ENCODE peak calls at places on chromosomes 5 and 9, in ten cellular contexts. One of them, this sample, is unnamed.

GRCh38 chr5:16679198-16679597 is 62.4 kb upstream of the RETREG1 start:
- DNase-seq in WTC11: no peak
- DNase-seq in uterus: no peak
- DNase-seq in GM13977: no peak
- DNase-seq in hepatocyte: no peak
- DNase-seq in fibroblast of mammary gland: no peak
- DNase-seq in cardiac fibroblast: no peak
- DNase-seq in foreskin fibroblast: no peak
- DNase-seq in dorsolateral prefrontal cortex: no peak
- DNase-seq in HL-60: no peak
- DNase-seq in this sample: no peak

GRCh38 chr5:20041326-20041977 is 53.5 kb upstream of the CDH18 start:
- DNase-seq in WTC11: no peak
- DNase-seq in uterus: no peak
- DNase-seq in GM13977: no peak
- DNase-seq in hepatocyte: no peak
- DNase-seq in fibroblast of mammary gland: no peak
- DNase-seq in cardiac fibroblast: peak
- DNase-seq in foreskin fibroblast: no peak
- DNase-seq in dorsolateral prefrontal cortex: no peak
- DNase-seq in HL-60: no peak
- DNase-seq in this sample: no peak

GRCh38 chr5:6711409-6712135 is 1.7 kb upstream of the TENT4A start:
- DNase-seq in WTC11: no peak
- DNase-seq in uterus: no peak
- DNase-seq in GM13977: no peak
- DNase-seq in hepatocyte: no peak
- DNase-seq in fibroblast of mammary gland: no peak
- DNase-seq in cardiac fibroblast: no peak
- DNase-seq in foreskin fibroblast: no peak
- DNase-seq in dorsolateral prefrontal cortex: no peak
- DNase-seq in HL-60: no peak
- DNase-seq in this sample: no peak

GRCh38 chr5:1051366-1051720 is 42.7 kb downstream of the NKD2 start:
- DNase-seq in WTC11: no peak
- DNase-seq in uterus: no peak
- DNase-seq in GM13977: no peak
- DNase-seq in hepatocyte: no peak
- DNase-seq in fibroblast of mammary gland: no peak
- DNase-seq in cardiac fibroblast: no peak
- DNase-seq in foreskin fibroblast: no peak
- DNase-seq in dorsolateral prefrontal cortex: no peak
- DNase-seq in HL-60: no peak
- DNase-seq in this sample: no peak

GRCh38 chr5:43017438-43017820 is 22.7 kb downstream of the ANXA2R start:
- DNase-seq in WTC11: no peak
- DNase-seq in uterus: no peak
- DNase-seq in GM13977: no peak
- DNase-seq in hepatocyte: peak
- DNase-seq in fibroblast of mammary gland: peak
- DNase-seq in cardiac fibroblast: peak
- DNase-seq in foreskin fibroblast: no peak
- DNase-seq in dorsolateral prefrontal cortex: no peak
- DNase-seq in HL-60: peak
- DNase-seq in this sample: no peak

GRCh38 chr9:129109504-129109903 is 1.1 kb downstream of the CRAT start:
- DNase-seq in WTC11: peak
- DNase-seq in uterus: peak
- DNase-seq in GM13977: no peak
- DNase-seq in hepatocyte: peak
- DNase-seq in fibroblast of mammary gland: peak
- DNase-seq in cardiac fibroblast: peak
- DNase-seq in foreskin fibroblast: peak
- DNase-seq in dorsolateral prefrontal cortex: peak
- DNase-seq in HL-60: peak
- DNase-seq in this sample: no peak

GRCh38 chr5:68333649-68334549 is 118.3 kb downstream of the PIK3R1 start:
- DNase-seq in WTC11: no peak
- DNase-seq in uterus: no peak
- DNase-seq in GM13977: no peak
- DNase-seq in hepatocyte: no peak
- DNase-seq in fibroblast of mammary gland: peak
- DNase-seq in cardiac fibroblast: peak
- DNase-seq in foreskin fibroblast: peak
- DNase-seq in dorsolateral prefrontal cortex: no peak
- DNase-seq in HL-60: no peak
- DNase-seq in this sample: no peak

GRCh38 chr9:137476856-137477255 is 17.7 kb upstream of the NSMF start:
- DNase-seq in WTC11: no peak
- DNase-seq in uterus: no peak
- DNase-seq in GM13977: no peak
- DNase-seq in hepatocyte: no peak
- DNase-seq in fibroblast of mammary gland: no peak
- DNase-seq in cardiac fibroblast: no peak
- DNase-seq in foreskin fibroblast: no peak
- DNase-seq in dorsolateral prefrontal cortex: no peak
- DNase-seq in HL-60: no peak
- DNase-seq in this sample: no peak

GRCh38 chr5:163163858-163164257 is 273.5 kb upstream of the CCNG1 start:
- DNase-seq in WTC11: no peak
- DNase-seq in uterus: no peak
- DNase-seq in GM13977: no peak
- DNase-seq in hepatocyte: no peak
- DNase-seq in fibroblast of mammary gland: no peak
- DNase-seq in cardiac fibroblast: no peak
- DNase-seq in foreskin fibroblast: no peak
- DNase-seq in dorsolateral prefrontal cortex: no peak
- DNase-seq in HL-60: no peak
- DNase-seq in this sample: no peak

GRCh38 chr5:56164371-56164770 is 68.8 kb downstream of the ANKRD55 start:
- DNase-seq in WTC11: no peak
- DNase-seq in uterus: no peak
- DNase-seq in GM13977: no peak
- DNase-seq in hepatocyte: no peak
- DNase-seq in fibroblast of mammary gland: no peak
- DNase-seq in cardiac fibroblast: no peak
- DNase-seq in foreskin fibroblast: no peak
- DNase-seq in dorsolateral prefrontal cortex: peak
- DNase-seq in HL-60: no peak
- DNase-seq in this sample: no peak

GRCh38 chr5:107446972-107447371 is 223.8 kb downstream of the EFNA5 start:
- DNase-seq in WTC11: no peak
- DNase-seq in uterus: no peak
- DNase-seq in GM13977: no peak
- DNase-seq in hepatocyte: no peak
- DNase-seq in fibroblast of mammary gland: no peak
- DNase-seq in cardiac fibroblast: no peak
- DNase-seq in foreskin fibroblast: no peak
- DNase-seq in dorsolateral prefrontal cortex: no peak
- DNase-seq in HL-60: no peak
- DNase-seq in this sample: no peak

GRCh38 chr5:148290271-148291195 is 21.7 kb upstream of the SPINK7 start:
- DNase-seq in WTC11: peak
- DNase-seq in uterus: no peak
- DNase-seq in GM13977: peak
- DNase-seq in hepatocyte: peak
- DNase-seq in fibroblast of mammary gland: peak
- DNase-seq in cardiac fibroblast: peak
- DNase-seq in foreskin fibroblast: no peak
- DNase-seq in dorsolateral prefrontal cortex: no peak
- DNase-seq in HL-60: no peak
- DNase-seq in this sample: no peak
- TF ChIP-seq CTCF in WTC11: no peak
- TF ChIP-seq CTCF in uterus: no peak
- TF ChIP-seq CTCF in GM13977: peak
- TF ChIP-seq CTCF in hepatocyte: peak
- TF ChIP-seq CTCF in fibroblast of mammary gland: peak
- TF ChIP-seq CTCF in cardiac fibroblast: peak
- TF ChIP-seq CTCF in foreskin fibroblast: peak
- TF ChIP-seq CTCF in dorsolateral prefrontal cortex: peak
- TF ChIP-seq CTCF in HL-60: peak
- TF ChIP-seq CTCF in this sample: peak

GRCh38 chr5:171647043-171647899 is 138.3 kb upstream of the SMIM23 start:
- DNase-seq in WTC11: no peak
- DNase-seq in uterus: no peak
- DNase-seq in GM13977: no peak
- DNase-seq in hepatocyte: peak
- DNase-seq in fibroblast of mammary gland: peak
- DNase-seq in cardiac fibroblast: peak
- DNase-seq in foreskin fibroblast: peak
- DNase-seq in dorsolateral prefrontal cortex: no peak
- DNase-seq in HL-60: peak
- DNase-seq in this sample: peak
- TF ChIP-seq CTCF in WTC11: no peak
- TF ChIP-seq CTCF in uterus: no peak
- TF ChIP-seq CTCF in GM13977: no peak
- TF ChIP-seq CTCF in hepatocyte: no peak
- TF ChIP-seq CTCF in fibroblast of mammary gland: no peak
- TF ChIP-seq CTCF in cardiac fibroblast: no peak
- TF ChIP-seq CTCF in foreskin fibroblast: no peak
- TF ChIP-seq CTCF in dorsolateral prefrontal cortex: no peak
- TF ChIP-seq CTCF in HL-60: no peak
- TF ChIP-seq CTCF in this sample: no peak

GRCh38 chr5:169404223-169404622 is 103.3 kb upstream of the SLIT3 start:
- DNase-seq in WTC11: no peak
- DNase-seq in uterus: no peak
- DNase-seq in GM13977: no peak
- DNase-seq in hepatocyte: no peak
- DNase-seq in fibroblast of mammary gland: peak
- DNase-seq in cardiac fibroblast: no peak
- DNase-seq in foreskin fibroblast: no peak
- DNase-seq in dorsolateral prefrontal cortex: no peak
- DNase-seq in HL-60: no peak
- DNase-seq in this sample: no peak
- TF ChIP-seq CTCF in WTC11: no peak
- TF ChIP-seq CTCF in uterus: no peak
- TF ChIP-seq CTCF in GM13977: no peak
- TF ChIP-seq CTCF in hepatocyte: no peak
- TF ChIP-seq CTCF in fibroblast of mammary gland: no peak
- TF ChIP-seq CTCF in cardiac fibroblast: no peak
- TF ChIP-seq CTCF in foreskin fibroblast: no peak
- TF ChIP-seq CTCF in dorsolateral prefrontal cortex: no peak
- TF ChIP-seq CTCF in HL-60: no peak
- TF ChIP-seq CTCF in this sample: no peak

GRCh38 chr5:127031863-127032232 is 1.5 kb upstream of the MARCHF3 start:
- DNase-seq in WTC11: no peak
- DNase-seq in uterus: no peak
- DNase-seq in GM13977: no peak
- DNase-seq in hepatocyte: no peak
- DNase-seq in fibroblast of mammary gland: peak
- DNase-seq in cardiac fibroblast: peak
- DNase-seq in foreskin fibroblast: no peak
- DNase-seq in dorsolateral prefrontal cortex: no peak
- DNase-seq in HL-60: no peak
- DNase-seq in this sample: no peak
- TF ChIP-seq CTCF in WTC11: no peak
- TF ChIP-seq CTCF in uterus: no peak
- TF ChIP-seq CTCF in GM13977: no peak
- TF ChIP-seq CTCF in hepatocyte: no peak
- TF ChIP-seq CTCF in fibroblast of mammary gland: no peak
- TF ChIP-seq CTCF in cardiac fibroblast: no peak
- TF ChIP-seq CTCF in foreskin fibroblast: no peak
- TF ChIP-seq CTCF in dorsolateral prefrontal cortex: no peak
- TF ChIP-seq CTCF in HL-60: no peak
- TF ChIP-seq CTCF in this sample: no peak